ENCODE peak calls at places on chromosome 22, in eight cellular contexts. One of them, this sample, is unnamed.
A peak's percentile ranks its signal among the peaks of the same experiment; 100 is the strongest.

GRCh38 chr22:37559901-37560681 is at the start of gene CDC42EP1:
- DNase-seq in erythroblast: peak; percentile 39
- DNase-seq in HS-27A: no peak
- DNase-seq in brain pericyte: no peak
- DNase-seq in renal cortical epithelial cell: no peak
- DNase-seq in NCI-H82: no peak
- DNase-seq in progenitor cell of endocrine pancreas: peak; percentile 41
- DNase-seq in stimulated activated CD8-positive, alpha-beta memory T cell treated with anti-CD3 and anti-CD28 coated beads, Interleukin-7, amount 100 ng/mL, for 1 hour: no peak
- DNase-seq in this sample: no peak

GRCh38 chr22:44443641-44444235 is 54.3 kb downstream of the RTL6 start:
- DNase-seq in erythroblast: no peak
- DNase-seq in HS-27A: no peak
- DNase-seq in brain pericyte: no peak
- DNase-seq in renal cortical epithelial cell: no peak
- DNase-seq in NCI-H82: no peak
- DNase-seq in progenitor cell of endocrine pancreas: no peak
- DNase-seq in stimulated activated CD8-positive, alpha-beta memory T cell treated with anti-CD3 and anti-CD28 coated beads, Interleukin-7, amount 100 ng/mL, for 1 hour: no peak
- DNase-seq in this sample: no peak

GRCh38 chr22:32745251-32745995 is 56.1 kb upstream of the TIMP3 start:
- DNase-seq in erythroblast: no peak
- DNase-seq in HS-27A: no peak
- DNase-seq in brain pericyte: no peak
- DNase-seq in renal cortical epithelial cell: peak; percentile 11
- DNase-seq in NCI-H82: peak; percentile 39
- DNase-seq in progenitor cell of endocrine pancreas: no peak
- DNase-seq in stimulated activated CD8-positive, alpha-beta memory T cell treated with anti-CD3 and anti-CD28 coated beads, Interleukin-7, amount 100 ng/mL, for 1 hour: no peak
- DNase-seq in this sample: no peak

GRCh38 chr22:50544078-50544745 is 1.5 kb upstream of the KLHDC7B start:
- DNase-seq in erythroblast: peak; percentile 81
- DNase-seq in HS-27A: no peak
- DNase-seq in brain pericyte: no peak
- DNase-seq in renal cortical epithelial cell: no peak
- DNase-seq in NCI-H82: peak; percentile 66
- DNase-seq in progenitor cell of endocrine pancreas: peak; percentile 76
- DNase-seq in stimulated activated CD8-positive, alpha-beta memory T cell treated with anti-CD3 and anti-CD28 coated beads, Interleukin-7, amount 100 ng/mL, for 1 hour: peak; percentile 63
- DNase-seq in this sample: no peak

GRCh38 chr22:42172385-42173172 is 42.0 kb upstream of the CYP2D6 start:
- DNase-seq in erythroblast: no peak
- DNase-seq in HS-27A: no peak
- DNase-seq in brain pericyte: no peak
- DNase-seq in renal cortical epithelial cell: no peak
- DNase-seq in NCI-H82: peak; percentile 12
- DNase-seq in progenitor cell of endocrine pancreas: no peak
- DNase-seq in stimulated activated CD8-positive, alpha-beta memory T cell treated with anti-CD3 and anti-CD28 coated beads, Interleukin-7, amount 100 ng/mL, for 1 hour: no peak
- DNase-seq in this sample: no peak

GRCh38 chr22:39748877-39749276 is 144.7 kb downstream of the ENTHD1 start:
- DNase-seq in erythroblast: peak; percentile 34
- DNase-seq in HS-27A: no peak
- DNase-seq in brain pericyte: no peak
- DNase-seq in renal cortical epithelial cell: no peak
- DNase-seq in NCI-H82: no peak
- DNase-seq in progenitor cell of endocrine pancreas: no peak
- DNase-seq in stimulated activated CD8-positive, alpha-beta memory T cell treated with anti-CD3 and anti-CD28 coated beads, Interleukin-7, amount 100 ng/mL, for 1 hour: no peak
- DNase-seq in this sample: peak; percentile 66

GRCh38 chr22:44331881-44332714 is 19.3 kb upstream of the SHISAL1 start:
- DNase-seq in erythroblast: no peak
- DNase-seq in HS-27A: no peak
- DNase-seq in brain pericyte: no peak
- DNase-seq in renal cortical epithelial cell: no peak
- DNase-seq in NCI-H82: peak; percentile 32
- DNase-seq in progenitor cell of endocrine pancreas: no peak
- DNase-seq in stimulated activated CD8-positive, alpha-beta memory T cell treated with anti-CD3 and anti-CD28 coated beads, Interleukin-7, amount 100 ng/mL, for 1 hour: no peak
- DNase-seq in this sample: no peak

GRCh38 chr22:49629024-49629570 is 198.6 kb downstream of the BRD1 start:
- DNase-seq in erythroblast: no peak
- DNase-seq in HS-27A: no peak
- DNase-seq in brain pericyte: no peak
- DNase-seq in renal cortical epithelial cell: no peak
- DNase-seq in NCI-H82: no peak
- DNase-seq in progenitor cell of endocrine pancreas: no peak
- DNase-seq in stimulated activated CD8-positive, alpha-beta memory T cell treated with anti-CD3 and anti-CD28 coated beads, Interleukin-7, amount 100 ng/mL, for 1 hour: no peak
- DNase-seq in this sample: no peak

GRCh38 chr22:39215070-39215396 is 29.7 kb downstream of the PDGFB start:
- DNase-seq in erythroblast: no peak
- DNase-seq in HS-27A: no peak
- DNase-seq in brain pericyte: no peak
- DNase-seq in renal cortical epithelial cell: no peak
- DNase-seq in NCI-H82: no peak
- DNase-seq in progenitor cell of endocrine pancreas: no peak
- DNase-seq in stimulated activated CD8-positive, alpha-beta memory T cell treated with anti-CD3 and anti-CD28 coated beads, Interleukin-7, amount 100 ng/mL, for 1 hour: no peak
- DNase-seq in this sample: no peak

GRCh38 chr22:35045451-35045850 is 20.5 kb upstream of the ISX start:
- DNase-seq in erythroblast: no peak
- DNase-seq in HS-27A: no peak
- DNase-seq in brain pericyte: no peak
- DNase-seq in renal cortical epithelial cell: no peak
- DNase-seq in NCI-H82: no peak
- DNase-seq in progenitor cell of endocrine pancreas: no peak
- DNase-seq in stimulated activated CD8-positive, alpha-beta memory T cell treated with anti-CD3 and anti-CD28 coated beads, Interleukin-7, amount 100 ng/mL, for 1 hour: no peak
- DNase-seq in this sample: no peak

GRCh38 chr22:30178180-30179126 is 68.1 kb downstream of the LIF start:
- DNase-seq in erythroblast: no peak
- DNase-seq in HS-27A: no peak
- DNase-seq in brain pericyte: no peak
- DNase-seq in renal cortical epithelial cell: no peak
- DNase-seq in NCI-H82: no peak
- DNase-seq in progenitor cell of endocrine pancreas: no peak
- DNase-seq in stimulated activated CD8-positive, alpha-beta memory T cell treated with anti-CD3 and anti-CD28 coated beads, Interleukin-7, amount 100 ng/mL, for 1 hour: no peak
- DNase-seq in this sample: no peak

GRCh38 chr22:43867839-43868652 is 5.7 kb upstream of the SULT4A1 start:
- DNase-seq in erythroblast: peak; percentile 56
- DNase-seq in HS-27A: peak; percentile 17
- DNase-seq in brain pericyte: no peak
- DNase-seq in renal cortical epithelial cell: peak; percentile 40
- DNase-seq in NCI-H82: peak; percentile 34
- DNase-seq in progenitor cell of endocrine pancreas: peak; percentile 75
- DNase-seq in stimulated activated CD8-positive, alpha-beta memory T cell treated with anti-CD3 and anti-CD28 coated beads, Interleukin-7, amount 100 ng/mL, for 1 hour: no peak
- DNase-seq in this sample: no peak

GRCh38 chr22:19543970-19544708 is 19.9 kb upstream of the CLDN5 start:
- DNase-seq in erythroblast: no peak
- DNase-seq in HS-27A: no peak
- DNase-seq in brain pericyte: no peak
- DNase-seq in renal cortical epithelial cell: no peak
- DNase-seq in NCI-H82: no peak
- DNase-seq in progenitor cell of endocrine pancreas: no peak
- DNase-seq in stimulated activated CD8-positive, alpha-beta memory T cell treated with anti-CD3 and anti-CD28 coated beads, Interleukin-7, amount 100 ng/mL, for 1 hour: no peak
- DNase-seq in this sample: no peak

GRCh38 chr22:22129387-22129786 is 115.2 kb upstream of the VPREB1 start:
- DNase-seq in erythroblast: no peak
- DNase-seq in HS-27A: no peak
- DNase-seq in brain pericyte: no peak
- DNase-seq in renal cortical epithelial cell: no peak
- DNase-seq in NCI-H82: no peak
- DNase-seq in progenitor cell of endocrine pancreas: no peak
- DNase-seq in stimulated activated CD8-positive, alpha-beta memory T cell treated with anti-CD3 and anti-CD28 coated beads, Interleukin-7, amount 100 ng/mL, for 1 hour: no peak
- DNase-seq in this sample: no peak

GRCh38 chr22:45212306-45212709 is 28.4 kb downstream of the KIAA0930 start:
- DNase-seq in erythroblast: no peak
- DNase-seq in HS-27A: peak; percentile 66
- DNase-seq in brain pericyte: no peak
- DNase-seq in renal cortical epithelial cell: peak; percentile 66
- DNase-seq in NCI-H82: peak; percentile 30
- DNase-seq in progenitor cell of endocrine pancreas: no peak
- DNase-seq in stimulated activated CD8-positive, alpha-beta memory T cell treated with anti-CD3 and anti-CD28 coated beads, Interleukin-7, amount 100 ng/mL, for 1 hour: no peak
- DNase-seq in this sample: no peak

GRCh38 chr22:27252282-27253049 is 549.1 kb downstream of the MN1 start:
- DNase-seq in erythroblast: no peak
- DNase-seq in HS-27A: peak; percentile 33
- DNase-seq in brain pericyte: no peak
- DNase-seq in renal cortical epithelial cell: peak; percentile 81
- DNase-seq in NCI-H82: no peak
- DNase-seq in progenitor cell of endocrine pancreas: no peak
- DNase-seq in stimulated activated CD8-positive, alpha-beta memory T cell treated with anti-CD3 and anti-CD28 coated beads, Interleukin-7, amount 100 ng/mL, for 1 hour: no peak
- DNase-seq in this sample: no peak

GRCh38 chr22:45262931-45263789 is 21.6 kb upstream of the UPK3A start:
- DNase-seq in erythroblast: peak; percentile 13
- DNase-seq in HS-27A: no peak
- DNase-seq in brain pericyte: no peak
- DNase-seq in renal cortical epithelial cell: no peak
- DNase-seq in NCI-H82: peak; percentile 58
- DNase-seq in progenitor cell of endocrine pancreas: no peak
- DNase-seq in stimulated activated CD8-positive, alpha-beta memory T cell treated with anti-CD3 and anti-CD28 coated beads, Interleukin-7, amount 100 ng/mL, for 1 hour: no peak
- DNase-seq in this sample: no peak

GRCh38 chr22:25777870-25778269 is 35.9 kb downstream of the MYO18B start:
- DNase-seq in erythroblast: peak; percentile 62
- DNase-seq in HS-27A: peak; percentile 23
- DNase-seq in brain pericyte: no peak
- DNase-seq in renal cortical epithelial cell: peak; percentile 36
- DNase-seq in NCI-H82: peak; percentile 66
- DNase-seq in progenitor cell of endocrine pancreas: no peak
- DNase-seq in stimulated activated CD8-positive, alpha-beta memory T cell treated with anti-CD3 and anti-CD28 coated beads, Interleukin-7, amount 100 ng/mL, for 1 hour: no peak
- DNase-seq in this sample: peak; percentile 26

GRCh38 chr22:42263944-42264343 is 6.5 kb downstream of the TCF20 start:
- DNase-seq in erythroblast: no peak
- DNase-seq in HS-27A: no peak
- DNase-seq in brain pericyte: no peak
- DNase-seq in renal cortical epithelial cell: no peak
- DNase-seq in NCI-H82: peak; percentile 19
- DNase-seq in progenitor cell of endocrine pancreas: no peak
- DNase-seq in stimulated activated CD8-positive, alpha-beta memory T cell treated with anti-CD3 and anti-CD28 coated beads, Interleukin-7, amount 100 ng/mL, for 1 hour: no peak
- DNase-seq in this sample: no peak

GRCh38 chr22:32695451-32695891 is 106.0 kb upstream of the TIMP3 start:
- DNase-seq in erythroblast: no peak
- DNase-seq in HS-27A: peak; percentile 62
- DNase-seq in brain pericyte: peak; percentile 40
- DNase-seq in renal cortical epithelial cell: peak; percentile 70
- DNase-seq in NCI-H82: no peak
- DNase-seq in progenitor cell of endocrine pancreas: no peak
- DNase-seq in stimulated activated CD8-positive, alpha-beta memory T cell treated with anti-CD3 and anti-CD28 coated beads, Interleukin-7, amount 100 ng/mL, for 1 hour: no peak
- DNase-seq in this sample: no peak

GRCh38 chr22:24398409-24398808 is 29.0 kb upstream of the ADORA2A start:
- DNase-seq in erythroblast: no peak
- DNase-seq in HS-27A: no peak
- DNase-seq in brain pericyte: no peak
- DNase-seq in renal cortical epithelial cell: no peak
- DNase-seq in NCI-H82: no peak
- DNase-seq in progenitor cell of endocrine pancreas: no peak
- DNase-seq in stimulated activated CD8-positive, alpha-beta memory T cell treated with anti-CD3 and anti-CD28 coated beads, Interleukin-7, amount 100 ng/mL, for 1 hour: no peak
- DNase-seq in this sample: no peak

This sample was measured in NCI-H1930.